ENCODE peak calls at places on chromosomes 7 and 10, in six cellular contexts. X is lower lobe of right lung; E is spleen; O is esophagus muscularis mucosa; T is CD8-positive, alpha-beta memory T cell; H is left ventricle myocardium inferior. N is an unnamed sample.

GRCh38 chr10:127090135-127090534 is 106.3 kb downstream of the INSYN2A start:
- DNase-seq in T (no peak), O (no peak), H (no peak), X (no peak), E (no peak), N (no peak)

GRCh38 chr10:34922138-34922537 is 107.0 kb upstream of the PARD3 start:
- DNase-seq in X (no peak), H (no peak), E (no peak), T (no peak), O (no peak), N (no peak)

GRCh38 chr10:34821587-34822585 is 6.8 kb upstream of the PARD3 start:
- DNase-seq in H (no peak), T (no peak), O (no peak), E (no peak), X (no peak), N (no peak)

GRCh38 chr7:21771906-21772610 is 173.6 kb downstream of the CDCA7L start:
- DNase-seq in T (no peak), E (no peak), X (no peak), O (no peak), H (no peak), N (no peak)

GRCh38 chr7:65907501-65908198 is 34.8 kb downstream of the VKORC1L1 start:
- DNase-seq in O (no peak), E (no peak), X (no peak), H (no peak), T (no peak), N (no peak)

GRCh38 chr10:11631890-11632587 is 20.6 kb upstream of the USP6NL start:
- DNase-seq in H (no peak), E (peak; percentile 66), X (no peak), T (no peak), O (no peak), N (no peak)

GRCh38 chr7:45584261-45585210 is 10.4 kb downstream of the ADCY1 start:
- DNase-seq in T (no peak), H (no peak), O (no peak), E (peak; percentile 56), X (no peak), N (no peak)

GRCh38 chr7:54915870-54916598 is 102.8 kb upstream of the EGFR start:
- DNase-seq in O (no peak), X (no peak), H (no peak), T (no peak), E (no peak), N (no peak)

GRCh38 chr10:48450811-48451466 is 144.5 kb downstream of the MAPK8 start:
- DNase-seq in E (peak; percentile 72), O (peak; percentile 87), T (no peak), H (no peak), X (no peak), N (peak; percentile 44)

GRCh38 chr7:105816954-105817615 is 59.3 kb downstream of the ATXN7L1 start:
- DNase-seq in X (no peak), E (no peak), O (no peak), T (no peak), H (no peak), N (no peak)

GRCh38 chr10:97812696-97813095 is 36.9 kb upstream of the GOLGA7B start:
- DNase-seq in H (no peak), E (no peak), T (no peak), O (no peak), X (no peak), N (no peak)

GRCh38 chr10:117627561-117627960 is 85.0 kb downstream of the EMX2 start:
- DNase-seq in E (no peak), X (no peak), T (no peak), O (peak; percentile 60), H (no peak), N (no peak)

GRCh38 chr7:130131964-130132875 is 61.9 kb downstream of the KLHDC10 start:
- DNase-seq in X (no peak), T (no peak), E (no peak), O (no peak), H (no peak), N (no peak)

GRCh38 chr10:6619663-6620062 is 39.6 kb upstream of the PRKCQ start:
- DNase-seq in E (no peak), X (no peak), H (no peak), O (no peak), T (no peak), N (no peak)

GRCh38 chr10:31927597-31928530 is 767 bp downstream of the ARHGAP12 start:
- DNase-seq in X (peak; percentile 70), T (peak; percentile 46), O (no peak), E (peak; percentile 92), H (peak; percentile 44), N (peak; percentile 84)

GRCh38 chr10:73228247-73228646 is 18.8 kb downstream of the DNAJC9 start:
- DNase-seq in O (no peak), T (no peak), X (no peak), E (no peak), H (no peak), N (no peak)

GRCh38 chr10:93701903-93702277 is 502 bp downstream of the FRA10AC1 start:
- DNase-seq in X (no peak), E (no peak), T (no peak), H (no peak), O (no peak), N (no peak)

GRCh38 chr10:101529207-101529606 is 58.9 kb downstream of the POLL start:
- DNase-seq in O (no peak), E (no peak), H (no peak), T (no peak), X (no peak), N (no peak)

GRCh38 chr10:86599729-86600128 is 54.6 kb upstream of the OPN4 start:
- DNase-seq in O (no peak), X (no peak), E (no peak), H (no peak), T (no peak), N (no peak)

GRCh38 chr7:71237945-71238344 is 106.0 kb downstream of the GALNT17 start:
- DNase-seq in H (peak; percentile 27), E (no peak), T (no peak), O (no peak), X (no peak), N (no peak)

GRCh38 chr7:66355762-66356161 is 150.6 kb downstream of the TPST1 start:
- DNase-seq in E (no peak), H (no peak), X (no peak), T (no peak), O (no peak), N (no peak)

GRCh38 chr10:1217237-1217587 is 161.0 kb downstream of the WDR37 start:
- DNase-seq in E (peak; percentile 47), T (no peak), H (no peak), X (no peak), O (no peak), N (no peak)

GRCh38 chr10:114021135-114021534 is 22.5 kb upstream of the ADRB1 start:
- DNase-seq in X (no peak), H (peak; percentile 30), T (no peak), O (no peak), E (no peak), N (peak; percentile 26)

GRCh38 chr10:88088441-88089340 is 225.3 kb downstream of the PTEN start:
- DNase-seq in X (no peak), E (no peak), H (no peak), T (no peak), O (no peak), N (no peak)

GRCh38 chr10:79196470-79197461 is 128.0 kb downstream of the ZMIZ1 start:
- DNase-seq in T (peak; percentile 62), H (peak; percentile 79), E (peak; percentile 94), X (peak; percentile 84), O (no peak), N (peak; percentile 90)

GRCh38 chr7:69359003-69359555 is 239.2 kb upstream of the AUTS2 start:
- DNase-seq in H (no peak), E (no peak), O (no peak), X (no peak), T (no peak), N (no peak)

GRCh38 chr10:3741688-3742461 is 43.1 kb downstream of the KLF6 start:
- DNase-seq in O (peak; percentile 75), H (no peak), T (no peak), X (no peak), E (no peak), N (no peak)

GRCh38 chr10:3737811-3738311 is 47.1 kb downstream of the KLF6 start:
- DNase-seq in H (no peak), X (no peak), T (no peak), E (no peak), O (peak; percentile 29), N (no peak)

GRCh38 chr10:3735175-3735574 is 49.8 kb downstream of the KLF6 start:
- DNase-seq in X (no peak), H (no peak), T (no peak), O (no peak), E (no peak), N (no peak)

GRCh38 chr10:3738855-3739350 is 46.1 kb downstream of the KLF6 start:
- DNase-seq in O (no peak), E (no peak), T (no peak), X (no peak), H (no peak), N (no peak)

DNA sequence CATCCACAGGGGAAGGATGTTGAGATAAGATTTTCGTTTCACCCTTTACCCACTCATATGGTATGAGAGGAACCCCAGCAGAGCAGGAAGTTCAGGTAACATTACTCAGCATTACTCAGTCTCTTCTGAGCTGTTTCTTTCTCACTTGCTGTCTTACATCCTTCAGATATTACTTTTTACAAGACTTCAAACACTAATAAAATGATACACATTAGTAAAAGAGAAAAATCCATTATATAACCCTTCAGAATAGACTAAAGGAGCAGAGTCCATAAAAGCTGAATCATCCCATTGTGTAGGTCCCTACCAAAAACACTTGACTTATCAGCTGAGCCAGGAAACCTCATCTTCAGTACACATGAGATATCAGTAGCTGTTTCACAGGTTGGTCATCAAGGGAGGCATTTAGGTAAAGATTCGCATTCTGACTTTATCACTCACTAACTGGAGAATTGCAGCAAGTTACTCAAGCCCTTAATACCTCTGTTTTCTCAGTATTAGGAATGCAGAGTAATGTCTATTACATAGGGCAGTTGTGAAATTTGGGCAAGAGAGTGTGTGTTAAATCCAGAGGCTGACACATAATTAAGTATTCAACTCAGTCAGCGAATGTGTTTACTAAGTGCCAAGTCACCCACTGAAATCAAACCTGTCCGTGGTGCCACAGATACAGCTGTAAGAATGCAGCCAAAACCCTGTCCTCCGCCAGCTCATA is 44.7 kb downstream of the KLF6 start:
- DNase-seq in E (no peak), T (no peak), X (no peak), O (peak; percentile 34), H (no peak), N (no peak)
- H3K4me3 ChIP-seq in E (no peak overlapping the region), T (no peak overlapping the region), X (no peak overlapping the region), O (no peak overlapping the region), H (no peak overlapping the region), N (no peak overlapping the region)

GRCh38 chr7:73387221-73387828 is 46.3 kb upstream of the FZD9 start:
- DNase-seq in H (no peak), O (no peak), T (no peak), E (no peak), X (no peak), N (no peak)
- H3K9me3 ChIP-seq in H (peaks cover 75% of the 10 kb centered on the region), O (peaks cover 45% of the 10 kb centered on the region), T (peaks cover 7% of the 10 kb centered on the region), E (peaks cover 74% of the 10 kb centered on the region), X (peaks cover 22% of the 10 kb centered on the region), N (no peaks in the 10 kb centered on the region)

GRCh38 chr10:4786043-4786839 is 39.8 kb upstream of the AKR1E2 start:
- DNase-seq in H (no peak), X (no peak), T (no peak), E (no peak), O (no peak), N (no peak)

GRCh38 chr10:4790922-4791321 is 35.1 kb upstream of the AKR1E2 start:
- DNase-seq in E (no peak), T (no peak), X (no peak), H (no peak), O (no peak), N (no peak)

GRCh38 chr10:4790045-4790444 is 36.0 kb upstream of the AKR1E2 start:
- DNase-seq in O (no peak), H (no peak), T (no peak), E (no peak), X (no peak), N (no peak)
- H3K4me3 ChIP-seq in O (no peak overlapping the region), H (no peak overlapping the region), T (no peak overlapping the region), E (no peak overlapping the region), X (no peak overlapping the region), N (no peak overlapping the region)

GRCh38 chr7:157116762-157117161 is 22.0 kb upstream of the UBE3C start:
- DNase-seq in T (no peak), O (no peak), H (no peak), X (no peak), E (no peak), N (no peak)
- H3K9me3 ChIP-seq in T (no peaks in the 10 kb centered on the region), O (no peaks in the 10 kb centered on the region), H (peaks cover 13% of the 10 kb centered on the region), X (no peaks in the 10 kb centered on the region), E (peaks cover 22% of the 10 kb centered on the region), N (no peaks in the 10 kb centered on the region)